ENCODE peak calls at places on chromosomes 4 and X, in six cellular contexts. One of them, this sample, is unnamed. For H3K79me1, the result is how much of the 10 kb centered on the place peaks cover.

GRCh38 chrX:39484669-39485068 is 613.1 kb downstream of the BCOR start:
- DNase-seq in trophoblast cell: no peak
- DNase-seq in H1: no peak
- DNase-seq in neuronal stem cell: no peak
- DNase-seq in mesendoderm: no peak
- DNase-seq in IMR-90: no peak
- DNase-seq in this sample: no peak

GRCh38 chr4:55439023-55439422 is 43.3 kb downstream of the TMEM165 start:
- DNase-seq in trophoblast cell: no peak
- DNase-seq in neuronal stem cell: no peak
- DNase-seq in IMR-90: no peak
- DNase-seq in mesendoderm: no peak
- DNase-seq in H1: no peak
- DNase-seq in this sample: no peak

GRCh38 chr4:104138154-104138553 is 356.5 kb downstream of the CXXC4 start:
- DNase-seq in H1: no peak
- DNase-seq in mesendoderm: no peak
- DNase-seq in neuronal stem cell: no peak
- DNase-seq in IMR-90: no peak
- DNase-seq in trophoblast cell: no peak
- DNase-seq in this sample: no peak

GRCh38 chr4:575281-576141 is 584 bp downstream of the TMEM271 start:
- DNase-seq in neuronal stem cell: peak
- DNase-seq in trophoblast cell: peak
- DNase-seq in mesendoderm: peak
- DNase-seq in IMR-90: peak
- DNase-seq in H1: peak
- DNase-seq in this sample: peak

GRCh38 chr4:156346959-156347385 is 393.3 kb upstream of the CTSO start:
- DNase-seq in trophoblast cell: no peak
- DNase-seq in neuronal stem cell: no peak
- DNase-seq in IMR-90: no peak
- DNase-seq in mesendoderm: peak
- DNase-seq in H1: peak
- DNase-seq in this sample: no peak

GRCh38 chr4:184810720-184811119 is 15.0 kb downstream of the ACSL1 start:
- DNase-seq in IMR-90: no peak
- DNase-seq in H1: no peak
- DNase-seq in mesendoderm: no peak
- DNase-seq in trophoblast cell: no peak
- DNase-seq in neuronal stem cell: no peak
- DNase-seq in this sample: no peak

GRCh38 chrX:13764765-13765164 is 30.2 kb downstream of the OFD1 start:
- DNase-seq in IMR-90: no peak
- DNase-seq in neuronal stem cell: peak
- DNase-seq in H1: no peak
- DNase-seq in mesendoderm: peak
- DNase-seq in trophoblast cell: no peak
- DNase-seq in this sample: no peak

GRCh38 chrX:139126493-139126892 is 404.0 kb upstream of the F9 start:
- DNase-seq in trophoblast cell: peak
- DNase-seq in mesendoderm: peak
- DNase-seq in neuronal stem cell: peak
- DNase-seq in IMR-90: no peak
- DNase-seq in H1: peak
- DNase-seq in this sample: no peak

GRCh38 chr4:55768291-55768690 is 51.3 kb upstream of the EXOC1L start:
- DNase-seq in mesendoderm: peak
- DNase-seq in IMR-90: peak
- DNase-seq in H1: peak
- DNase-seq in neuronal stem cell: peak
- DNase-seq in trophoblast cell: peak
- DNase-seq in this sample: peak

GRCh38 chr4:1960170-1960825 is 48.5 kb downstream of the NELFA start:
- DNase-seq in H1: no peak
- DNase-seq in neuronal stem cell: no peak
- DNase-seq in mesendoderm: no peak
- DNase-seq in IMR-90: peak
- DNase-seq in trophoblast cell: no peak
- DNase-seq in this sample: no peak

GRCh38 chrX:108036298-108036973 is 8.4 kb upstream of the VSIG1 start:
- DNase-seq in H1: no peak
- DNase-seq in trophoblast cell: peak
- DNase-seq in neuronal stem cell: no peak
- DNase-seq in mesendoderm: peak
- DNase-seq in IMR-90: peak
- DNase-seq in this sample: peak

GRCh38 chr4:2292679-2293108 is 30.8 kb upstream of the MXD4 start:
- DNase-seq in trophoblast cell: no peak
- DNase-seq in neuronal stem cell: no peak
- DNase-seq in IMR-90: peak
- DNase-seq in mesendoderm: no peak
- DNase-seq in H1: no peak
- DNase-seq in this sample: no peak

GRCh38 chr4:83010522-83011318 is at the start of gene LIN54:
- DNase-seq in trophoblast cell: peak
- DNase-seq in neuronal stem cell: peak
- DNase-seq in mesendoderm: peak
- DNase-seq in IMR-90: peak
- DNase-seq in H1: no peak
- DNase-seq in this sample: peak

GRCh38 chr4:105548483-105548882 is 3.9 kb upstream of the ARHGEF38 start:
- DNase-seq in trophoblast cell: no peak
- DNase-seq in neuronal stem cell: no peak
- DNase-seq in IMR-90: no peak
- DNase-seq in mesendoderm: no peak
- DNase-seq in H1: no peak
- DNase-seq in this sample: peak

GRCh38 chr4:21032246-21032645 is 332.0 kb downstream of the PACRGL start:
- DNase-seq in trophoblast cell: no peak
- DNase-seq in IMR-90: no peak
- DNase-seq in neuronal stem cell: no peak
- DNase-seq in H1: no peak
- DNase-seq in mesendoderm: no peak
- DNase-seq in this sample: peak

GRCh38 chr4:123599920-123600394 is 203.4 kb downstream of the SPRY1 start:
- DNase-seq in mesendoderm: peak
- DNase-seq in H1: peak
- DNase-seq in trophoblast cell: no peak
- DNase-seq in neuronal stem cell: peak
- DNase-seq in IMR-90: peak
- DNase-seq in this sample: peak

GRCh38 chrX:129478516-129478915 is 44.8 kb downstream of the SMARCA1 start:
- DNase-seq in IMR-90: peak
- DNase-seq in H1: no peak
- DNase-seq in mesendoderm: no peak
- DNase-seq in trophoblast cell: no peak
- DNase-seq in neuronal stem cell: no peak
- DNase-seq in this sample: peak

GRCh38 chr4:101853691-101854090 is 63.2 kb downstream of the BANK1 start:
- DNase-seq in IMR-90: no peak
- DNase-seq in mesendoderm: no peak
- DNase-seq in H1: no peak
- DNase-seq in neuronal stem cell: no peak
- DNase-seq in trophoblast cell: peak
- DNase-seq in this sample: no peak

GRCh38 chrX:52420824-52421443 is 52.1 kb downstream of the XAGE2 start:
- DNase-seq in mesendoderm: no peak
- DNase-seq in H1: no peak
- DNase-seq in neuronal stem cell: no peak
- DNase-seq in IMR-90: peak
- DNase-seq in trophoblast cell: peak
- DNase-seq in this sample: no peak

GRCh38 chr4:71663780-71664179 is 120.1 kb downstream of the GC start:
- DNase-seq in mesendoderm: no peak
- DNase-seq in H1: no peak
- DNase-seq in IMR-90: no peak
- DNase-seq in neuronal stem cell: no peak
- DNase-seq in trophoblast cell: no peak
- DNase-seq in this sample: no peak

GRCh38 chrX:776061-776460 is 145.5 kb downstream of the SHOX start:
- DNase-seq in IMR-90: no peak
- DNase-seq in neuronal stem cell: no peak
- DNase-seq in H1: no peak
- DNase-seq in mesendoderm: no peak
- DNase-seq in trophoblast cell: no peak
- DNase-seq in this sample: no peak

GRCh38 chrX:66919280-66919832 is 280.5 kb upstream of the EDA2R start:
- DNase-seq in neuronal stem cell: no peak
- DNase-seq in H1: no peak
- DNase-seq in IMR-90: no peak
- DNase-seq in mesendoderm: no peak
- DNase-seq in trophoblast cell: peak
- DNase-seq in this sample: no peak

GRCh38 chr4:153205757-153206156 is 1.5 kb downstream of the TRIM2 start:
- DNase-seq in neuronal stem cell: no peak
- DNase-seq in H1: no peak
- DNase-seq in trophoblast cell: peak
- DNase-seq in mesendoderm: peak
- DNase-seq in IMR-90: no peak
- DNase-seq in this sample: peak

GRCh38 chr4:23999714-24000113 is 109.9 kb upstream of the PPARGC1A start:
- DNase-seq in IMR-90: peak
- DNase-seq in mesendoderm: no peak
- DNase-seq in H1: no peak
- DNase-seq in neuronal stem cell: no peak
- DNase-seq in trophoblast cell: no peak
- DNase-seq in this sample: no peak

GRCh38 chrX:97200454-97200853 is 316.7 kb downstream of the RPA4 start:
- DNase-seq in H1: no peak
- DNase-seq in trophoblast cell: no peak
- DNase-seq in neuronal stem cell: no peak
- DNase-seq in mesendoderm: peak
- DNase-seq in IMR-90: no peak
- DNase-seq in this sample: no peak

GRCh38 chrX:38086451-38087215 is 80.3 kb downstream of the SYTL5 start:
- DNase-seq in neuronal stem cell: no peak
- DNase-seq in IMR-90: no peak
- DNase-seq in H1: no peak
- DNase-seq in trophoblast cell: no peak
- DNase-seq in mesendoderm: no peak
- DNase-seq in this sample: no peak

GRCh38 chrX:9195199-9195880 is 161.4 kb upstream of the FAM9B start:
- DNase-seq in neuronal stem cell: no peak
- DNase-seq in trophoblast cell: no peak
- DNase-seq in IMR-90: no peak
- DNase-seq in mesendoderm: no peak
- DNase-seq in H1: no peak
- DNase-seq in this sample: no peak

GRCh38 chr4:182074139-182074538 is 169.1 kb upstream of the TENM3 start:
- DNase-seq in IMR-90: no peak
- DNase-seq in neuronal stem cell: no peak
- DNase-seq in trophoblast cell: no peak
- DNase-seq in H1: no peak
- DNase-seq in mesendoderm: no peak
- DNase-seq in this sample: no peak

DNA sequence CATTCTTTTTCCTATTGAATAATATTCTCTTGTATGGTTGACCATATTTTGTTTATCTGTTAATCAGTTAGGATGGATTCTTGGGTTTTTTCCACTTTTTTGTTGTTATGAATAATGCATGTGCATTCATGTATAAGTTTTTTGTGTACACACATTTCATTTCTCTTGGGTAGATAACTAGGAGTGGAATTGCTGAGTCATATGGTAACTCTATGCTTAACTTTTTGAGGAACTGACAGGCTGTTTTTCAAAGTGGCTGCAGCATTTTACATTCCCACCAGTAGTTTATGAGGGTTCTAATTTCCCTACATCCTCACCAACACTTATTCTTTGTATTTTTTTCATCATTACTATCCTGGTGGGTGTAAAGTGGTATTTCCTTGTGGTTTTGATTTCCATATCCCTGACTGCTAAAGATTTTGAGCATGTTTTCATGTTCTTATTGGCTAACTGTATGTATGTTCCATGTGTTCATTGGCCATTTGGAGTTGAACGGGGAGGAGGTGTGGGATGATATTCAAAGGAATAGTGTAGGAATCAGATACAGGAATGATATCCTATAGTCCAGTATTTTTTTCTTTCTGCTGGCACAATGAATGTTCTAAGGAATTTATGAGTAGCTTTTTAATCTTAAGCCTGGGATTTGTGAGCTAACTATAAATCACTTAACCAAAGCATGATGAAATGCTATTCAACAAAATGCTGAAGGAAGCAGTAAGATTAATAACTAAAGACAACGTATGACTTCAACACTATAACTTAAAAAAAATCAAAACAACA is 114.3 kb downstream of the AMELX start:
- DNase-seq in trophoblast cell: no peak
- DNase-seq in neuronal stem cell: no peak
- DNase-seq in mesendoderm: no peak
- DNase-seq in IMR-90: peak
- DNase-seq in H1: no peak
- DNase-seq in this sample: peak
- H3K79me1 ChIP-seq in trophoblast cell: under half
- H3K79me1 ChIP-seq in neuronal stem cell: under half
- H3K79me1 ChIP-seq in mesendoderm: under half
- H3K79me1 ChIP-seq in IMR-90: under half
- H3K79me1 ChIP-seq in H1: under half
- H3K79me1 ChIP-seq in this sample: under half

GRCh38 chr4:5874811-5875465 is 17.9 kb downstream of the CRMP1 start:
- DNase-seq in neuronal stem cell: no peak
- DNase-seq in IMR-90: peak
- DNase-seq in mesendoderm: peak
- DNase-seq in trophoblast cell: peak
- DNase-seq in H1: no peak
- DNase-seq in this sample: no peak
- H3K4me3 ChIP-seq in neuronal stem cell: no peak
- H3K4me3 ChIP-seq in IMR-90: no peak
- H3K4me3 ChIP-seq in mesendoderm: no peak
- H3K4me3 ChIP-seq in trophoblast cell: no peak
- H3K4me3 ChIP-seq in H1: no peak
- H3K4me3 ChIP-seq in this sample: no peak

GRCh38 chr4:4460759-4461158 is 73.9 kb downstream of the NSG1 start:
- DNase-seq in neuronal stem cell: no peak
- DNase-seq in trophoblast cell: no peak
- DNase-seq in IMR-90: no peak
- DNase-seq in mesendoderm: no peak
- DNase-seq in H1: no peak
- DNase-seq in this sample: no peak
- H3K4me2 ChIP-seq in neuronal stem cell: no peak
- H3K4me2 ChIP-seq in trophoblast cell: no peak
- H3K4me2 ChIP-seq in IMR-90: no peak
- H3K4me2 ChIP-seq in mesendoderm: no peak
- H3K4me2 ChIP-seq in H1: no peak
- H3K4me2 ChIP-seq in this sample: no peak

DNA sequence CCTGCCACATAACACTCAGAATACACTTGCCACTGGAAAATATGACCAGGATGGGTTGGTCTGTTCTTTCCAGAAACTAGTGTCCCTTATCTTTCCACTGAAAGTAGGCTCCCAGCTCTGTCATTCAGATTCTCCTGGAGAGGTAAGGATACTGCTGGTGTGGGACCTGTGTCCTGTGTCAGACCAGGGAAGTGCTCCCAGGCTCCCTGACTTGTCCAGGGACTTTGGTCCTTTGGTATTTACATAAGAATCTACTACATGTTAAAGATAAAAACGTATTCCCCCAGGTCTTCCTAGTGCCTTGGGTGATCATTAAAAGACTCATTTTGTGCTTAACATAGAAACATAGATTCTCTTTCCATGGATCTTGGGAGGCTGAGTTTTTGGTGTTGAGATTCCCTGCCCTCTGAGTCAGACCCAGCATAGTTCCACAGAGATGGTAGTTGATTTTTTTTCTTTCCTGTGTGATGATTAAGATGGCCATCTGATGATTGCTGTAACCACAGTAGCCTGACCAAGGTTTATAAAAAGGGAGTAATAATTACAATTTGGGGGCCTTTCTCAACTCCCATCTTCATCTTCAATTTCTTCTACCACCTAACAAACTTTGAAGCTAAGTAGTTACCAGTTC is 159.8 kb upstream of the JADE1 start:
- DNase-seq in H1: no peak
- DNase-seq in mesendoderm: no peak
- DNase-seq in IMR-90: peak
- DNase-seq in neuronal stem cell: no peak
- DNase-seq in trophoblast cell: peak
- DNase-seq in this sample: peak
- H3K79me1 ChIP-seq in H1: under half
- H3K79me1 ChIP-seq in mesendoderm: under half
- H3K79me1 ChIP-seq in IMR-90: under half
- H3K79me1 ChIP-seq in neuronal stem cell: under half
- H3K79me1 ChIP-seq in trophoblast cell: under half
- H3K79me1 ChIP-seq in this sample: under half

This sample was measured in mesenchymal stem cell.